ENCODE peak calls at places on chromosomes 3 and 15, in six cellular contexts. G is skeletal muscle cell; W is heart right ventricle; O is CD4-positive, alpha-beta memory T cell; S is psoas muscle; Q is hepatocyte. D is an unnamed sample.

GRCh38 chr15:81929557-81929956 is 116.3 kb downstream of the MEX3B start:
- DNase-seq in G (no peak), W (no peak), O (no peak), S (no peak), Q (no peak), D (no peak)

GRCh38 chr3:4986175-4986610 is 7.0 kb downstream of the BHLHE40 start:
- DNase-seq in G (no peak), W (no peak), O (no peak), S (no peak), Q (peak; percentile 39), D (no peak)

GRCh38 chr3:79032686-79033318 is 735.0 kb downstream of the ROBO1 start:
- DNase-seq in G (no peak), W (no peak), O (no peak), S (no peak), Q (peak; percentile 66), D (no peak)

GRCh38 chr3:20096135-20096685 is 56.0 kb downstream of the KAT2B start:
- DNase-seq in G (no peak), W (no peak), O (no peak), S (no peak), Q (no peak), D (no peak)

GRCh38 chr15:52493968-52494367 is 34.7 kb downstream of the MYO5A start:
- DNase-seq in G (no peak), W (no peak), O (no peak), S (no peak), Q (no peak), D (no peak)

GRCh38 chr3:187999821-188000220 is 154.1 kb upstream of the LPP start:
- DNase-seq in G (no peak), W (no peak), O (peak; percentile 80), S (no peak), Q (no peak), D (no peak)

GRCh38 chr3:156635034-156635433 is 39.4 kb upstream of the TIPARP start:
- DNase-seq in G (no peak), W (no peak), O (no peak), S (no peak), Q (no peak), D (no peak)

GRCh38 chr3:173502983-173503568 is 105.5 kb downstream of the NLGN1 start:
- DNase-seq in G (peak; percentile 69), W (no peak), O (no peak), S (no peak), Q (no peak), D (no peak)

GRCh38 chr3:132284756-132285619 is 32.2 kb upstream of the ACP3 start:
- DNase-seq in G (no peak), W (peak; percentile 16), O (no peak), S (no peak), Q (peak; percentile 61), D (no peak)

GRCh38 chr3:61699622-61700021 is 138.3 kb downstream of the PTPRG start:
- DNase-seq in G (no peak), W (no peak), O (no peak), S (no peak), Q (no peak), D (no peak)

GRCh38 chr3:130826516-130826915 is 67.4 kb upstream of the ATP2C1 start:
- DNase-seq in G (no peak), W (no peak), O (no peak), S (no peak), Q (no peak), D (no peak)

GRCh38 chr3:108124337-108125150 is 33.7 kb upstream of the CD47 start:
- DNase-seq in G (no peak), W (no peak), O (peak; percentile 85), S (no peak), Q (no peak), D (no peak)

GRCh38 chr3:196604548-196604947 is 34.9 kb upstream of the NRROS start:
- DNase-seq in G (no peak), W (no peak), O (peak; percentile 75), S (no peak), Q (no peak), D (no peak)

GRCh38 chr15:48393650-48394049 is 62.4 kb downstream of the DUT start:
- DNase-seq in G (peak; percentile 66), W (no peak), O (no peak), S (no peak), Q (no peak), D (peak; percentile 44)

GRCh38 chr3:77902675-77903074 is 862.8 kb downstream of the ROBO2 start:
- DNase-seq in G (no peak), W (no peak), O (no peak), S (no peak), Q (no peak), D (no peak)

GRCh38 chr3:169340055-169340454 is 323.5 kb downstream of the MECOM start:
- DNase-seq in G (no peak), W (no peak), O (no peak), S (no peak), Q (no peak), D (no peak)

GRCh38 chr15:50563756-50564155 is 17.3 kb upstream of the USP50 start:
- DNase-seq in G (no peak), W (no peak), O (no peak), S (no peak), Q (no peak), D (no peak)

GRCh38 chr3:183298708-183299153 is 45.7 kb downstream of the B3GNT5 start:
- DNase-seq in G (peak; percentile 98), W (peak; percentile 38), O (no peak), S (peak; percentile 91), Q (peak; percentile 68), D (no peak)

GRCh38 chr3:47910777-47911440 is 105.3 kb downstream of the MAP4 start:
- DNase-seq in G (peak; percentile 67), W (no peak), O (no peak), S (no peak), Q (peak; percentile 29), D (no peak)

GRCh38 chr15:70935631-70936030 is 43.0 kb downstream of the LRRC49 start:
- DNase-seq in G (no peak), W (no peak), O (no peak), S (no peak), Q (no peak), D (no peak)

GRCh38 chr3:13092621-13093339 is 19.6 kb upstream of the IQSEC1 start:
- DNase-seq in G (no peak), W (peak; percentile 78), O (no peak), S (peak; percentile 73), Q (no peak), D (peak; percentile 92)

GRCh38 chr3:31039145-31039544 is 144.7 kb upstream of the GADL1 start:
- DNase-seq in G (no peak), W (no peak), O (no peak), S (no peak), Q (no peak), D (no peak)

GRCh38 chr3:55180936-55181535 is 253.2 kb upstream of the LRTM1 start:
- DNase-seq in G (no peak), W (no peak), O (no peak), S (no peak), Q (peak; percentile 73), D (no peak)

GRCh38 chr3:102662223-102662622 is 227.4 kb downstream of the ZPLD1 start:
- DNase-seq in G (no peak), W (no peak), O (no peak), S (no peak), Q (no peak), D (no peak)

GRCh38 chr15:37107071-37107753 is 6.9 kb upstream of the MEIS2 start:
- DNase-seq in G (no peak), W (no peak), O (no peak), S (no peak), Q (no peak), D (no peak)

GRCh38 chr15:37104413-37105392 is 4.4 kb upstream of the MEIS2 start:
- DNase-seq in G (no peak), W (no peak), O (no peak), S (no peak), Q (no peak), D (no peak)

GRCh38 chr15:37105795-37106333 is 5.5 kb upstream of the MEIS2 start:
- DNase-seq in G (no peak), W (no peak), O (no peak), S (no peak), Q (no peak), D (no peak)

GRCh38 chr15:37107754-37108724 is 7.7 kb upstream of the MEIS2 start:
- DNase-seq in G (no peak), W (no peak), O (no peak), S (no peak), Q (no peak), D (no peak)

GRCh38 chr15:37106490-37107001 is 6.2 kb upstream of the MEIS2 start:
- DNase-seq in G (no peak), W (peak; percentile 67), O (no peak), S (no peak), Q (peak; percentile 76), D (peak; percentile 67)
- H3K4me3 ChIP-seq in G (peak overlapping the region; percentile 33), W (peak overlapping the region; percentile 48), O (no peak overlapping the region), S (no peak overlapping the region), Q (no peak overlapping the region), D (peak overlapping the region; percentile 31)

DNA sequence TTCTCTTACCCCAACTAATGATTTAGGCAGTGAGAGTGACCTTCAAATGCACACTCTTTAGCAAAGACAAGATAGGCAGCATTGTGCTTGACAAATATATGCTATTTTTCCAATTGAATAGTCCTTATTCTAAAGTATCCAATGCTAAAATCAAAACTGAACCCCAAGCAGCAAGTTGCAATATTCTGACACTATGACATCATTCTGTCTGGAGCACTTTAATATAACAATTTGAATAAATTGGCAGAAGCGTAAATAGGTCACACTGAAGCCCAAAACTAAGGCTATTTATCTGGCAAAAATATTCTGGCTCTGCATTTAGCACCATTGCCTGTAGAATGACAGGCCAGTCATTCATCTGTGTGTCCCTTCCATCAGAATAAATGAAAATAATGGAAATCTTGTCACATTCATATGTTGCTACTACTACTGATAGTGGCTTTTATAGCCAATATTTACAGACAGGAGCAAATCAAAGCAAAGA is 2.9 kb downstream of the CBLB start:
- DNase-seq in G (no peak), W (no peak), O (no peak), S (no peak), Q (no peak), D (no peak)
- H3K4me3 ChIP-seq in G (peak overlapping the region; percentile 97), W (peak overlapping the region; percentile 67), O (peak overlapping the region; percentile 93), S (peak overlapping the region; percentile 96), Q (peak overlapping the region; percentile 86), D (peak overlapping the region; percentile 92)

DNA sequence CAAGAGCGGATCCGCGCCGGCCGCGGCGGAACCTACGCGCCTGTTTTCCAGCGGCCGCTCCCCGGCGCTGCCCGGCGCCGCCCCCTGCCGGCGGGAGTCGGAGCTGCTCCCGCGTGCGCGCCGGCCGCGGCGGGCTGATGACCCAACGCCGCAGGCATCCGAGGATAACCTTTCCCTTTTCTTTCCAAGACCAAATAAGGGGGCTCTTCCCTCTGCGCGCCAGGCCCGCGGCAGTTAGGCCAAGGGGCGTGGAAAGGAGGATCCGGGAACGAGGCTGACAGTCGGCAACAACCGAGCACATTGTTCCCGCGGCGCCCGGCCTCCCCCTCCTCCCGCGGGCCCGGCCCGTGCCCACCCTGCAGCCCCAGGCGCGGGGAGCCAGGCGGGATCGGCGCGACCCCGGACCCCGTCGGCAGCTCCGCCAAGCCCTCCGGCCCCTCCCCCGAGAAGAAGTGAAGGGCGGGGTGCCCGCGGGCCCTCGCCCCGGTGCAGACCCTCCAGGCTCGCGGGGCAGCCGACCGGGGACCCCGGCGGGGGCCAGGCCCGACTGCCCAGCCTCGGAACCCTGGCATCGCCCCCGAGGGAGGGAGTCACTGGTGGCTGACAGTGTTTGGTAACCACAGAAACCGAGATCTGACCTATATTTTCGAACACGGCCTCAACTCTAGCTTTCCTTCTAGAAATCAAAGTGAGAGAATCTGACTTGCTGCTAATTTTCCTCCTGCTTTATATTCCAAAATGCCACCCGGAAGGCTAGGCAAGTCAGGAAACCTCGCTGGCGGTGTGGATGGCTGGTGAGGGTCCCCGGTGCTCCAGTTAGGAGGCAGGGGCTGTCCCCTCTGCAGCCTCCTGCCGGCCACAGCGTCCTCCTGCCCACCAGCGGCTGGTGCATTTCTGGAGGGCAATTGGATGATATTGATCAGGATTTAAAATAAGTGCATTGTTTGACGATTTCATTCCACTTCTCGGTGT is 45.6 kb upstream of the SYNM start:
- DNase-seq in G (peak; percentile 61), W (peak; percentile 75), O (peak; percentile 28), S (peak; percentile 89), Q (peak; percentile 88), D (peak; percentile 92)
- H3K4me3 ChIP-seq in G (peak overlapping the region; percentile 56), W (peak overlapping the region; percentile 65), O (peak overlapping the region; percentile 32), S (peak overlapping the region; percentile 71), Q (peak overlapping the region; percentile 28), D (peak overlapping the region; percentile 37)

GRCh38 chr3:11619946-11620652 is 23.6 kb downstream of the VGLL4 start:
- DNase-seq in G (no peak), W (no peak), O (no peak), S (no peak), Q (no peak), D (no peak)
- H3K4me3 ChIP-seq in G (no peak overlapping the region), W (no peak overlapping the region), O (no peak overlapping the region), S (no peak overlapping the region), Q (no peak overlapping the region), D (no peak overlapping the region)

D was measured in ovary.